ENCODE peak calls at places on chromosome 9, in four cellular contexts. P is GM23248, N is heart left ventricle, J is mucosa of descending colon. U is an unnamed sample. For H3K4me1, the result is how much of the 10 kb centered on the place peaks cover.

GRCh38 chr9:108663381-108663876 is 192.4 kb downstream of the ACTL7B start:
- DNase-seq in P (peak), N (no peak), J (no peak), U (no peak)

GRCh38 chr9:120621941-120622340 is 42.0 kb upstream of the CDK5RAP2 start:
- DNase-seq in P (no peak), N (no peak), J (no peak), U (no peak)

GRCh38 chr9:22136446-22137140 is 127.5 kb upstream of the CDKN2B start:
- DNase-seq in P (peak), N (no peak), J (no peak), U (no peak)

GRCh38 chr9:115328228-115328627 is 210.3 kb upstream of the TNC start:
- DNase-seq in P (peak), N (peak), J (peak), U (peak)

GRCh38 chr9:38067892-38068615 is 973 bp downstream of the SHB start:
- DNase-seq in P (peak), N (no peak), J (no peak), U (peak)

GRCh38 chr9:72332351-72332750 is 32.7 kb downstream of the ZFAND5 start:
- DNase-seq in P (peak), N (no peak), J (no peak), U (no peak)

GRCh38 chr9:125700791-125701190 is 6.2 kb downstream of the MAPKAP1 start:
- DNase-seq in P (peak), N (no peak), J (no peak), U (no peak)

GRCh38 chr9:73093016-73093739 is 58.5 kb upstream of the ANXA1 start:
- DNase-seq in P (peak), N (no peak), J (no peak), U (no peak)

GRCh38 chr9:137313326-137313920 is 11.4 kb upstream of the NRARP start:
- DNase-seq in P (no peak), N (no peak), J (no peak), U (no peak)

GRCh38 chr9:96777539-96777864 is 385 bp downstream of the ZNF510 start:
- DNase-seq in P (no peak), N (no peak), J (no peak), U (no peak)

GRCh38 chr9:87337335-87338074 is 160.2 kb upstream of the DAPK1 start:
- DNase-seq in P (peak), N (no peak), J (peak), U (no peak)

GRCh38 chr9:87862536-87863268 is 20.0 kb upstream of the SPATA31E1 start:
- DNase-seq in P (peak), N (no peak), J (no peak), U (no peak)

GRCh38 chr9:107039546-107039945 is 176.6 kb downstream of the ZNF462 start:
- DNase-seq in P (peak), N (no peak), J (no peak), U (no peak)

GRCh38 chr9:137453643-137454081 is 5.5 kb downstream of the NSMF start:
- DNase-seq in P (peak), N (peak), J (peak), U (peak)

GRCh38 chr9:126049088-126049487 is 277.5 kb upstream of the MVB12B start:
- DNase-seq in P (no peak), N (no peak), J (no peak), U (no peak)

GRCh38 chr9:127122176-127123151 is at the start of gene ANGPTL2:
- DNase-seq in P (peak), N (peak), J (peak), U (peak)

GRCh38 chr9:22809371-22809770 is 362.7 kb downstream of the DMRTA1 start:
- DNase-seq in P (no peak), N (no peak), J (no peak), U (no peak)

GRCh38 chr9:99076483-99077171 is 28.3 kb upstream of the TGFBR1 start:
- DNase-seq in P (no peak), N (no peak), J (peak), U (no peak)

GRCh38 chr9:76459691-76460635 is 981 bp downstream of the GCNT1 start:
- DNase-seq in P (peak), N (peak), J (peak), U (peak)

GRCh38 chr9:21294904-21295538 is 10.1 kb downstream of the IFNA5 start:
- DNase-seq in P (no peak), N (no peak), J (no peak), U (no peak)

GRCh38 chr9:136539427-136540412 is 6.1 kb downstream of the NOTCH1 start:
- DNase-seq in P (no peak), N (peak), J (peak), U (peak)

GRCh38 chr9:31745468-31745867 is 639.0 kb upstream of the ACO1 start:
- DNase-seq in P (no peak), N (no peak), J (no peak), U (no peak)

GRCh38 chr9:85212209-85212608 is 529.5 kb downstream of the AGTPBP1 start:
- DNase-seq in P (peak), N (no peak), J (no peak), U (no peak)

GRCh38 chr9:87816041-87816440 is 66.6 kb upstream of the SPATA31E1 start:
- DNase-seq in P (peak), N (no peak), J (peak), U (no peak)

GRCh38 chr9:36946653-36947052 is 87.4 kb downstream of the PAX5 start:
- DNase-seq in P (peak), N (no peak), J (no peak), U (no peak)

GRCh38 chr9:100229561-100229960 is 123.2 kb downstream of the TEX10 start:
- DNase-seq in P (no peak), N (no peak), J (no peak), U (no peak)

GRCh38 chr9:74742176-74742575 is 145.5 kb downstream of the TRPM6 start:
- DNase-seq in P (no peak), N (no peak), J (no peak), U (no peak)

GRCh38 chr9:81566074-81566698 is 123.2 kb downstream of the TLE1 start:
- DNase-seq in P (no peak), N (no peak), J (no peak), U (no peak)

GRCh38 chr9:124694394-124695279 is 76.5 kb downstream of the NR6A1 start:
- DNase-seq in P (no peak), N (no peak), J (no peak), U (no peak)

GRCh38 chr9:134180786-134181647 is 16.7 kb upstream of the RNU6ATAC start:
- DNase-seq in P (no peak), N (no peak), J (no peak), U (peak)

GRCh38 chr9:92324451-92324850 is 699 bp downstream of the NOL8 start:
- DNase-seq in P (no peak), N (no peak), J (no peak), U (no peak)

GRCh38 chr9:117677578-117677977 is 26.6 kb upstream of the TLR4 start:
- DNase-seq in P (no peak), N (no peak), J (no peak), U (no peak)

GRCh38 chr9:101481296-101481695 is 45.7 kb upstream of the ALDOB start:
- DNase-seq in P (peak), N (no peak), J (no peak), U (no peak)

GRCh38 chr9:132114102-132114707 is 34.5 kb upstream of the MED27 start:
- DNase-seq in P (peak), N (peak), J (peak), U (peak)

GRCh38 chr9:37692622-37693221 is 42.0 kb downstream of the FRMPD1 start:
- DNase-seq in P (no peak), N (no peak), J (peak), U (no peak)

GRCh38 chr9:3508531-3509374 is 17.0 kb downstream of the RFX3 start:
- DNase-seq in P (no peak), N (no peak), J (no peak), U (no peak)

GRCh38 chr9:116345393-116345792 is 191.8 kb downstream of the PAPPA start:
- DNase-seq in P (no peak), N (no peak), J (no peak), U (no peak)

GRCh38 chr9:117415584-117415937 is 704 bp upstream of the ASTN2 start:
- DNase-seq in P (no peak), N (no peak), J (no peak), U (no peak)

DNA sequence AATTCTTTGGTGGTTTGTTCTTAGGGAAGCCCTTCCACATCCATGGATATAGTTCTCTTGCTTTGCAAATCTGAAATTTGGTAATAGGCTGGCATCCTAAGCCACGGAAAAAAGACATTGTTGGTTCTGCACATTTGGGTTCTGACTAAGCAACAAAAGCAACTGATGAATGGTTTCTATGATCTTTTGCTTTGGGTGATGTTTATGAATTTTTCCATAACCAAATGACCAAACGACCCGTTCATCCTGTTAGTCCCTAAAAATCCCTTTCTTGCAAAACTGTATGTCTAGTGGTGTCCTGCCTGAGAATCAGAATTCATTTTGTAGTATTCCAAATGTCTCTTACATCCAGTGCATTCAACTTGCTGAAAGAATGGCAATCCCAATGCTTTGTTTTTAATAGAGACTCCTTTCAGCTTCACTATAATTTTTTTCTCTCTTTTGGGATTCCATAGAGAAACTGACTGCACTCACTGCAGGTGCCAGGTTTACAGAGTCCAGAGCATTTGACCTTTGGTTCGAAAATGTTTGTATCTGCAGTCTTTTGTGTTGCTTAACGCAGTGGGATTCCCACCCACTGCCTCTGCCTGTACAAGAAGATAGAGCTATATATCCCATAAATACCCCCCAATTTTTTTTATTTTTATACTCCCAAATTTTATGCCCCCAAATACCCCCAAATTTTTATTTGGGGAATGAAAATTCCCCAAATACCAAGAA is 4.7 kb downstream of the SPTAN1 start:
- DNase-seq in P (peak), N (no peak), J (no peak), U (no peak)
- H3K4me1 ChIP-seq in P (half or more), N (half or more), J (under half), U (under half)

GRCh38 chr9:34689512-34689911 is 1.6 kb downstream of the CCL19 start:
- DNase-seq in P (no peak), N (no peak), J (no peak), U (no peak)
- H3K4me1 ChIP-seq in P (under half), N (under half), J (under half), U (under half)

GRCh38 chr9:130786526-130786925 is 48.5 kb upstream of the ABL1 start:
- DNase-seq in P (no peak), N (no peak), J (no peak), U (no peak)

GRCh38 chr9:130789747-130790672 is 45.0 kb upstream of the ABL1 start:
- DNase-seq in P (no peak), N (no peak), J (no peak), U (no peak)

GRCh38 chr9:130785053-130785452 is 50.0 kb upstream of the ABL1 start:
- DNase-seq in P (no peak), N (peak), J (no peak), U (no peak)

GRCh38 chr9:130782883-130783537 is 52.0 kb upstream of the ABL1 start:
- DNase-seq in P (no peak), N (no peak), J (no peak), U (no peak)

GRCh38 chr9:130785940-130786500 is 49.0 kb upstream of the ABL1 start:
- DNase-seq in P (no peak), N (no peak), J (no peak), U (no peak)
- H3K4me1 ChIP-seq in P (under half), N (under half), J (under half), U (under half)

GRCh38 chr9:93587284-93587650 is 10.9 kb downstream of the PHF2 start:
- DNase-seq in P (no peak), N (no peak), J (no peak), U (peak)

GRCh38 chr9:93590609-93591234 is 14.3 kb downstream of the PHF2 start:
- DNase-seq in P (no peak), N (no peak), J (no peak), U (peak)

GRCh38 chr9:93589688-93590087 is 13.3 kb downstream of the PHF2 start:
- DNase-seq in P (peak), N (no peak), J (no peak), U (no peak)

GRCh38 chr9:93587651-93588347 is 11.4 kb downstream of the PHF2 start:
- DNase-seq in P (no peak), N (no peak), J (no peak), U (no peak)

GRCh38 chr9:93588641-93589609 is 12.5 kb downstream of the PHF2 start:
- DNase-seq in P (peak), N (no peak), J (no peak), U (no peak)
- H3K4me1 ChIP-seq in P (under half), N (half or more), J (under half), U (under half)

DNA sequence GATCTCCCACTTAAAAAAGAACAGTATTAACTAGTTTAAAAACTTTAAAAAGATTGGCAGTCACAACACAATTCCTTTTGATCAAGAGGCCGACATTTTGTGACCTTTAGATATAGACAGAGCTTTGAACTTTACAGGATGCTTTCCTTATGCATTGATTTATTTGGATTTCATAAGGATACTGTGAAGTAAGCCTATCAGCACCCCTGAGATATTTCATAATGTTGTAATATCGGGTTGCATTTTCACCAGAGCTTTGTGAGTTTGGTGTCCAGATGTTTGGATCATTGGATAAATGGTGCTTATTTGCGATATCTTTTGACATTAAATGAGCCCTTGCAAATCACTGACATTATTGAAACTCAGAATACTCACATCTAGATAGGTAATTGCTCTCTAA is 7.7 kb downstream of the PALM2AKAP2 start:
- DNase-seq in P (no peak), N (no peak), J (no peak), U (no peak)
- H3K4me1 ChIP-seq in P (under half), N (under half), J (under half), U (under half)

U was measured in left lung.